ENCODE peak calls at places on chromosomes 16 and 17, in seven cellular contexts. Y is left cardiac atrium; C is left kidney; D is fibroblast of the aortic adventitia; X is HCEC 1CT; U is activated naive CD4-positive, alpha-beta T cell treated with anti-CD3 and anti-CD28 coated beads, Interleukin-2, amount 10 ng/mL, durations not matched to agents 7 days and 5 days; E is mammary epithelial cell. H is an unnamed sample.

GRCh38 chr17:4607773-4608187 is 23.5 kb downstream of the SMTNL2 start:
- DNase-seq in Y (peak), C (peak), D (peak), X (no peak), U (no peak), E (no peak), H (peak)

GRCh38 chr16:2473425-2473926 is 1.5 kb upstream of the TBC1D24 start:
- DNase-seq in Y (no peak), C (peak), D (no peak), X (no peak), U (peak), E (no peak), H (no peak)

GRCh38 chr17:30208214-30208613 is 27.3 kb downstream of the SLC6A4 start:
- DNase-seq in Y (no peak), C (no peak), D (no peak), X (no peak), U (no peak), E (no peak), H (no peak)

GRCh38 chr16:67249178-67249759 is 490 bp downstream of the SLC9A5 start:
- DNase-seq in Y (no peak), C (peak), D (no peak), X (no peak), U (no peak), E (no peak), H (no peak)

GRCh38 chr16:4601317-4602186 is 13.1 kb downstream of the UBALD1 start:
- DNase-seq in Y (no peak), C (no peak), D (peak), X (no peak), U (no peak), E (no peak), H (no peak)

GRCh38 chr16:13478991-13479390 is 441.0 kb upstream of the ERCC4 start:
- DNase-seq in Y (no peak), C (no peak), D (no peak), X (no peak), U (no peak), E (no peak), H (no peak)

GRCh38 chr17:29107933-29108805 is 65.2 kb downstream of the PIPOX start:
- DNase-seq in Y (no peak), C (no peak), D (no peak), X (no peak), U (no peak), E (no peak), H (no peak)

GRCh38 chr17:80086081-80086480 is 15.3 kb upstream of the GAA start:
- DNase-seq in Y (peak), C (no peak), D (no peak), X (no peak), U (no peak), E (no peak), H (no peak)

GRCh38 chr16:70380205-70380918 is 33.7 kb downstream of the DDX19A start:
- DNase-seq in Y (peak), C (peak), D (peak), X (peak), U (peak), E (peak), H (peak)

GRCh38 chr17:41264599-41264998 is 579 bp upstream of the KRTAP9-6 start:
- DNase-seq in Y (no peak), C (no peak), D (no peak), X (no peak), U (no peak), E (no peak), H (no peak)

GRCh38 chr17:27990100-27990499 is 52.4 kb upstream of the NLK start:
- DNase-seq in Y (no peak), C (no peak), D (no peak), X (no peak), U (no peak), E (no peak), H (no peak)

GRCh38 chr16:89722392-89723278 is 1.3 kb downstream of the ZNF276 start:
- DNase-seq in Y (peak), C (peak), D (peak), X (no peak), U (peak), E (peak), H (no peak)

GRCh38 chr17:72461757-72462156 is 340.9 kb downstream of the SOX9 start:
- DNase-seq in Y (no peak), C (no peak), D (peak), X (no peak), U (no peak), E (no peak), H (no peak)

GRCh38 chr16:27455700-27456099 is 53.7 kb downstream of the IL21R start:
- DNase-seq in Y (no peak), C (peak), D (no peak), X (no peak), U (peak), E (peak), H (peak)

GRCh38 chr16:22232277-22233049 is 26.4 kb downstream of the EEF2K start:
- DNase-seq in Y (no peak), C (peak), D (no peak), X (peak), U (no peak), E (peak), H (no peak)

GRCh38 chr17:37124825-37125181 is 176.0 kb downstream of the AATF start:
- DNase-seq in Y (no peak), C (no peak), D (no peak), X (no peak), U (no peak), E (no peak), H (no peak)

GRCh38 chr17:1803280-1803679 is 26.4 kb downstream of the SMYD4 start:
- DNase-seq in Y (no peak), C (no peak), D (no peak), X (no peak), U (no peak), E (no peak), H (no peak)

GRCh38 chr17:66143657-66144282 is 48.2 kb downstream of the CEP112 start:
- DNase-seq in Y (no peak), C (no peak), D (no peak), X (no peak), U (no peak), E (no peak), H (no peak)

GRCh38 chr17:30323262-30323894 is 10.5 kb downstream of the TMIGD1 start:
- DNase-seq in Y (no peak), C (peak), D (no peak), X (no peak), U (no peak), E (no peak), H (no peak)

GRCh38 chr16:7246578-7246977 is 86.1 kb upstream of the RBFOX1 start:
- DNase-seq in Y (no peak), C (peak), D (no peak), X (no peak), U (no peak), E (no peak), H (no peak)

GRCh38 chr17:38428150-38428642 is at the start of gene ARHGAP23:
- DNase-seq in Y (peak), C (peak), D (peak), X (peak), U (peak), E (peak), H (no peak)

GRCh38 chr16:89155184-89155679 is 16.3 kb upstream of the CDH15 start:
- DNase-seq in Y (peak), C (peak), D (peak), X (peak), U (no peak), E (no peak), H (no peak)

GRCh38 chr17:76630151-76630550 is 13.4 kb downstream of the ST6GALNAC1 start:
- DNase-seq in Y (no peak), C (peak), D (no peak), X (no peak), U (no peak), E (no peak), H (no peak)

GRCh38 chr17:12545877-12546513 is 119.7 kb upstream of the MYOCD start:
- DNase-seq in Y (no peak), C (peak), D (peak), X (peak), U (no peak), E (no peak), H (peak)

GRCh38 chr16:22970191-22970845 is 156.4 kb downstream of the HS3ST2 start:
- DNase-seq in Y (no peak), C (peak), D (no peak), X (no peak), U (no peak), E (no peak), H (no peak)

GRCh38 chr17:57440522-57441269 is 184.4 kb downstream of the MSI2 start:
- DNase-seq in Y (peak), C (peak), D (peak), X (peak), U (peak), E (peak), H (peak)

GRCh38 chr16:30533748-30534367 is 800 bp downstream of the ZNF747 start:
- DNase-seq in Y (no peak), C (peak), D (no peak), X (no peak), U (peak), E (no peak), H (no peak)

GRCh38 chr17:1559047-1559742 is 3.4 kb downstream of the PITPNA start:
- DNase-seq in Y (no peak), C (no peak), D (no peak), X (no peak), U (no peak), E (no peak), H (no peak)

GRCh38 chr17:8226536-8227237 is 16.3 kb upstream of the AURKB start:
- DNase-seq in Y (peak), C (peak), D (peak), X (peak), U (no peak), E (peak), H (peak)

GRCh38 chr17:45841883-45842525 is 2.7 kb upstream of the SPPL2C start:
- DNase-seq in Y (no peak), C (no peak), D (no peak), X (peak), U (no peak), E (peak), H (no peak)

GRCh38 chr17:2972749-2973148 is 90.7 kb downstream of the OR1D5 start:
- DNase-seq in Y (no peak), C (no peak), D (no peak), X (no peak), U (no peak), E (no peak), H (no peak)

GRCh38 chr17:15343749-15344148 is 2.4 kb upstream of the TEKT3 start:
- DNase-seq in Y (no peak), C (peak), D (peak), X (peak), U (no peak), E (peak), H (no peak)

GRCh38 chr16:66616169-66616568 is 11.7 kb downstream of the CMTM3 start:
- DNase-seq in Y (no peak), C (no peak), D (no peak), X (no peak), U (no peak), E (no peak), H (no peak)

GRCh38 chr17:76951375-76951905 is 83.2 kb downstream of the MGAT5B start:
- DNase-seq in Y (no peak), C (no peak), D (no peak), X (no peak), U (no peak), E (no peak), H (no peak)

GRCh38 chr17:42675984-42676423 is 790 bp downstream of the PLEKHH3 start:
- DNase-seq in Y (peak), C (peak), D (peak), X (peak), U (peak), E (no peak), H (peak)

GRCh38 chr16:28163699-28164584 is 47.8 kb downstream of the XPO6 start:
- DNase-seq in Y (no peak), C (peak), D (peak), X (no peak), U (no peak), E (no peak), H (no peak)

GRCh38 chr17:819251-819650 is 37.1 kb downstream of the MRM3 start:
- DNase-seq in Y (no peak), C (no peak), D (no peak), X (no peak), U (no peak), E (no peak), H (no peak)

GRCh38 chr16:86383488-86384262 is 126.7 kb upstream of the FOXF1 start:
- DNase-seq in Y (no peak), C (no peak), D (peak), X (peak), U (no peak), E (no peak), H (no peak)

H was measured in endothelial cell.